ENCODE peak calls at places on chromosomes 16 and 17, in four cellular contexts. O is GM20000, J is left ventricle myocardium inferior, Q is neural crest cell. R is an unnamed sample.

GRCh38 chr16:85136705-85137322 is 24.5 kb upstream of the CIBAR2 start:
- DNase-seq in O (no peak), J (peak), Q (no peak), R (no peak)

GRCh38 chr16:79628501-79628975 is 28.0 kb upstream of the MAF start:
- DNase-seq in O (no peak), J (no peak), Q (no peak), R (peak)

GRCh38 chr17:58231644-58232043 is 6.7 kb upstream of the LPO start:
- DNase-seq in O (no peak), J (no peak), Q (no peak), R (no peak)

GRCh38 chr17:9893606-9894005 is 11.5 kb downstream of the RCVRN start:
- DNase-seq in O (no peak), J (no peak), Q (no peak), R (no peak)

GRCh38 chr16:71389330-71389729 is 30.8 kb downstream of the CALB2 start:
- DNase-seq in O (no peak), J (no peak), Q (no peak), R (no peak)

GRCh38 chr17:83173997-83174858 is 94.8 kb downstream of the METRNL start:
- DNase-seq in O (peak), J (no peak), Q (no peak), R (peak)

GRCh38 chr17:50627782-50628601 is 6.7 kb upstream of the ABCC3 start:
- DNase-seq in O (no peak), J (no peak), Q (no peak), R (no peak)

GRCh38 chr16:13291934-13292333 is 390.5 kb downstream of the SHISA9 start:
- DNase-seq in O (no peak), J (no peak), Q (peak), R (no peak)

GRCh38 chr17:14197582-14197981 is 39.1 kb downstream of the CDRT15 start:
- DNase-seq in O (no peak), J (no peak), Q (no peak), R (no peak)

GRCh38 chr17:31746884-31747495 is 112.1 kb downstream of the COPRS start:
- DNase-seq in O (no peak), J (no peak), Q (no peak), R (no peak)

GRCh38 chr17:44522883-44523671 is 19.9 kb upstream of the GPATCH8 start:
- DNase-seq in O (peak), J (peak), Q (peak), R (peak)

GRCh38 chr16:86974120-86974519 is 343.1 kb downstream of the C16orf95 start:
- DNase-seq in O (no peak), J (no peak), Q (no peak), R (no peak)

DNA sequence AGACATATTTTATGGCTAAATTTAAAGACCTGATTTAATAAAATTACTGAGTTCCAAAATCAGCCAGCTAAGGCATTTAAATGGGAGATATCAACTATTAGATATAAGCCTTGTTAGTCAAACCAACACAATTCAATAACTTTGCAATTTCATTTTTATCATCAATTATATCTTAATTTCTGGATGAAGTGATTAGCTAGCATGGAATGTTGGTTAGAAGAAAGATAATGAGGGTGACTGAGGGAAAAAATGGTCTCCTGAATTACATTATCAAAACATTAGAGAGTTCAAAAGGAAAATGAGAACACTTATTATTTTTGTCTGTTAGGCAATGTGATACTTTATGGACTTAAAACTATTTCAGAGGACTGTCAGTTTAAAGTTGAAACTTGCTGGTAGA is 525.7 kb downstream of the CDH11 start:
- DNase-seq in O (no peak), J (no peak), Q (no peak), R (no peak)
- TF ChIP-seq CTCF in O (no peak), J (no peak), Q (no peak), R (no peak)

GRCh38 chr16:67028555-67029248 is at the start of gene CBFB:
- DNase-seq in O (peak), J (peak), Q (peak), R (peak)
- TF ChIP-seq CTCF in O (no peak), J (peak), Q (peak), R (no peak)

DNA sequence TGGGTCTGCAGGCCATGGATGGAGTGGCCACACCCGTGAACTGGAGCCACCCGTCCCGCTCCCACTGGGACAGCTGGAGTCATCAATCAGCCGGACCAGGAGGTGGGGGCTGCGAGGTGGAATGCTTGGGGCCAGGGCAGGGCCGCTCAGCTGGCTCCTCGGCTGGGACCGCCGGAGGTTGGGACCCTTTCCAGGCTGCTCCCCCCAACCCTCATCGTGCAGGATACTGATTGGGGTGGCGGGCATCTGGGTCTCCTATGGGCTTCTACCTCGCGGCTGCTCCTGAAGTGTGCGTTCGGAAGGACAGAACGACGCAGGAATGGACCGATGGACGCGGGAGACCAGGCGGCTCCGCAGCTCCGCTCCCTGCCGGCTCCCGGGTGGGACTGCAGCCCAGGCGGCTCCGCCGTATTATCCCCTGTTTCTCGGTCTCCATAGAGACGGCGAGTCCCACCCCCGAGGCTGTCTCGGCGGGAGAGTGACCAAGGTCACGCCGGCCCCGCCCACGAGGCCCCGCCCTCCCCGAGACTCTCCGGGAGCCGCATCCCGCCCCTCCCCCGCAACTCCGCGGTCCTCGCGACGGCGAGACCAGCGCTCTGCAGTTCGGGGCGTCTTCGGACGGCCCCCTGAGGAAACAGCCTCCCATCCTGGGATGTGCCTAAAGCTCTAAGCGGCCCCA is at the start of gene TPPP3:
- DNase-seq in O (peak), J (peak), Q (peak), R (peak)
- TF ChIP-seq CTCF in O (no peak), J (peak), Q (peak), R (no peak)

DNA sequence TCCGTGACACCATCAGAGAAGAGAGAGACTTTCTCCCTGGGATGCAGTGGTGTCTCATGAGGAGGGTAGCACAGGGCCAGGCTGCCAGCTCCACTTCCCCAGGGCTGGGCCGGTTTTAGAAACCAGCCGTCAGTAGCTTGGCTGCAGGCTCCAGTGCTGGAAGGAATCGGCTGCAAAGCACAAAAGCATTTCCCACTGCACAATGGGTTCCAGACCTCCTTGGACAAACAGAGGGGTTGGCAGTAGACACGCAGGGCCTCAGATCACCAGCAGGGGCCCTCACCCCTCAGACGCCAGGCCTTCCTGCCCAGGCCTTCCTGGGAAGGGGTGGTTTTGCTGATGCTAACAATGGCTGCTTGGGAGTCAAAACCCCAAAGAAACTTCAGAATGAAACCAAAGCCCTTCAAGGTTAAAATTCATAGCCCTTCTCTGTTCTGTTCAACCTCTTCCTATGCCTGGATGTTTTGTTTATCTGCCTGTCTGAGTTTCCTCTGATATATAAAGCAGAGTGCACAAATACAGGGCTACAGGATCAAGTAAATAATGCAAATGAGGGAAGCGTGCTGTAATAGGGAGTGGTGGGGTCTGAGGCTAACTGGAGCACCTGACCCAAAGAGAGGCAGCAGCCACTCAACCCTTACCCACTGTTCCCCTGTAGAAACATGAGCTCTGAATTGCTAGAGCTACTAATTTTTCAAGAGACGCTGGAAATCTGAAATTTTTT is 26.2 kb downstream of the TEKT5 start:
- DNase-seq in O (peak), J (no peak), Q (peak), R (peak)
- TF ChIP-seq CTCF in O (peak), J (peak), Q (peak), R (peak)

GRCh38 chr17:40452074-40452787 is 9.0 kb downstream of the IGFBP4 start:
- DNase-seq in O (no peak), J (no peak), Q (no peak), R (no peak)

GRCh38 chr17:40448639-40449261 is 5.5 kb downstream of the IGFBP4 start:
- DNase-seq in O (no peak), J (no peak), Q (no peak), R (no peak)

GRCh38 chr17:40451420-40451819 is 8.2 kb downstream of the IGFBP4 start:
- DNase-seq in O (no peak), J (peak), Q (no peak), R (no peak)

GRCh38 chr17:40448213-40448638 is 5.0 kb downstream of the IGFBP4 start:
- DNase-seq in O (no peak), J (no peak), Q (no peak), R (no peak)

DNA sequence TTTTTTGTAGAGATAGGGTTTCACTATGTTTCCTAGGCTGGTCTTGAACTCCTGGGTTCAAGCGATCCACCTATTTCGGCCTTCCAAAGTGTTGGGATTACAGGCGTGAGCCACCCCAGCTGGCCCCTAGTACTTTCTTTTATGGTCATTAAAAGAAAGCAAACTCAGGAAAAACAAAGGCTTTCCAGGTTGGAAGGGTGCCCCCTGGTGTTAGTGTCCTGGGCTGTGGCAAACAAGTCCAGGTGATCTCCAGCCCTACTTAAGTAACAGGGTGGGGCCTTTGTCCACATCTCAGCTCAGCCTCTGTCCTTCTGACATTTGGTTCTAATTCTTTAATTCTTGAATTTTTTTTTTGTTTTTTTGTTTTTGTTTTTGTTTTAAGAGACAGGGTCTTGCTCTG is 6.9 kb downstream of the IGFBP4 start:
- DNase-seq in O (peak), J (no peak), Q (no peak), R (peak)
- TF ChIP-seq CTCF in O (peak), J (peak), Q (peak), R (peak)

DNA sequence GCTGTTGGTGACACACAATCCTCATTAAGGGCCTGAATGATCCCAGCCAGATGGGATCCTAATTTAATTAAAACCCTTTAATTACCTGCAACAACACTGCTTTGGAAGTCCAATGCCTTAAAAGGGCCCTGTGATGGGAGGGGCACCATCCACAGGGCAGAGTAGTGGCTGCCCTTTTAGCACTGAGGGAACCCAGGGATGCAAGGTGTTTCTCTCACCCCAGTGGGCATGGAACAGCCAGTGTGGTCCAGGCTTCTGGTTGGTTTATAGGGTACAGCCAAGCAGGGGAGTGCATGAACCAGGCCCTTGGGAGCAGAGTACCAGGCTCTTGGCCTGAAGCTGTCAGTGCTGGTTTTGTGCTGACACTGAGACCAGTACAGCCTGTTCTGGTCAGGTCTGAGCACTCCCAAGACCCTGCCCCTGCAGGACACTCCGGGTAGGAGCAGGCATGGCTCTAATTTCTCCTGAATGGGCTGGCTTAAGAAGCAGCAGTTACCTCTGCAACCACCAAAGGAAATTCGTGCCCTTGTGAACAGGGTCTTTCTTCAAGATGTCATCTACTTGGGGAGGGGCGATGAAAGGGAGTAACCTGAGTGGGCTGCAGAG is 9.9 kb downstream of the NXPH3 start:
- DNase-seq in O (no peak), J (no peak), Q (no peak), R (no peak)
- TF ChIP-seq CTCF in O (no peak), J (no peak), Q (peak), R (no peak)

R was measured in GM13976.